ENCODE peak calls at places on chromosomes 2 and 18, in five cellular contexts. One of them, this sample, is unnamed.

GRCh38 chr2:104836253-104836652 is 17.7 kb upstream of the POU3F3 start:
- DNase-seq in GM12878: no peak
- DNase-seq in IMR-90: no peak
- DNase-seq in HepG2: no peak
- DNase-seq in H1: no peak
- DNase-seq in this sample: no peak

GRCh38 chr2:236997086-236997485 is 88.6 kb upstream of the COPS8 start:
- DNase-seq in IMR-90: no peak
- DNase-seq in HepG2: no peak
- DNase-seq in GM12878: no peak
- DNase-seq in H1: no peak
- DNase-seq in this sample: no peak

GRCh38 chr2:157497603-157498314 is 53.9 kb upstream of the CYTIP start:
- DNase-seq in HepG2: peak
- DNase-seq in H1: no peak
- DNase-seq in GM12878: no peak
- DNase-seq in IMR-90: peak
- DNase-seq in this sample: peak

GRCh38 chr2:143685439-143686078 is 556.3 kb downstream of the ARHGAP15 start:
- DNase-seq in IMR-90: no peak
- DNase-seq in GM12878: no peak
- DNase-seq in HepG2: no peak
- DNase-seq in H1: no peak
- DNase-seq in this sample: no peak

GRCh38 chr18:50870138-50870845 is 8.6 kb upstream of the ME2 start:
- DNase-seq in H1: no peak
- DNase-seq in HepG2: no peak
- DNase-seq in GM12878: no peak
- DNase-seq in IMR-90: peak
- DNase-seq in this sample: no peak

GRCh38 chr2:210252699-210253606 is 27.7 kb upstream of the ACADL start:
- DNase-seq in IMR-90: no peak
- DNase-seq in HepG2: no peak
- DNase-seq in GM12878: no peak
- DNase-seq in H1: no peak
- DNase-seq in this sample: no peak

GRCh38 chr2:113277474-113278072 is 1.1 kb downstream of the PAX8 start:
- DNase-seq in HepG2: no peak
- DNase-seq in GM12878: no peak
- DNase-seq in IMR-90: no peak
- DNase-seq in H1: no peak
- DNase-seq in this sample: no peak

GRCh38 chr2:55063713-55064323 is 13.6 kb upstream of the RTN4 start:
- DNase-seq in HepG2: peak
- DNase-seq in H1: no peak
- DNase-seq in GM12878: no peak
- DNase-seq in IMR-90: no peak
- DNase-seq in this sample: no peak

GRCh38 chr2:99900589-99900988 is 241.8 kb downstream of the AFF3 start:
- DNase-seq in HepG2: no peak
- DNase-seq in GM12878: no peak
- DNase-seq in IMR-90: no peak
- DNase-seq in H1: no peak
- DNase-seq in this sample: no peak

GRCh38 chr2:46779447-46779941 is 136.1 kb downstream of the MCFD2 start:
- DNase-seq in IMR-90: peak
- DNase-seq in GM12878: no peak
- DNase-seq in H1: no peak
- DNase-seq in HepG2: no peak
- DNase-seq in this sample: no peak

GRCh38 chr2:142974288-142975024 is 97.0 kb downstream of the KYNU start:
- DNase-seq in HepG2: no peak
- DNase-seq in H1: peak
- DNase-seq in GM12878: no peak
- DNase-seq in IMR-90: peak
- DNase-seq in this sample: no peak

GRCh38 chr2:33178209-33178608 is 231.5 kb downstream of the LTBP1 start:
- DNase-seq in GM12878: no peak
- DNase-seq in IMR-90: no peak
- DNase-seq in HepG2: no peak
- DNase-seq in H1: no peak
- DNase-seq in this sample: no peak

GRCh38 chr2:239548491-239548890 is 147.7 kb upstream of the HDAC4 start:
- DNase-seq in H1: no peak
- DNase-seq in IMR-90: no peak
- DNase-seq in HepG2: no peak
- DNase-seq in GM12878: no peak
- DNase-seq in this sample: no peak

GRCh38 chr2:158052761-158053160 is 48.9 kb upstream of the UPP2 start:
- DNase-seq in IMR-90: no peak
- DNase-seq in HepG2: no peak
- DNase-seq in GM12878: no peak
- DNase-seq in H1: no peak
- DNase-seq in this sample: no peak

GRCh38 chr18:1408331-1408835 is 503.7 kb downstream of the ADCYAP1 start:
- DNase-seq in GM12878: no peak
- DNase-seq in H1: no peak
- DNase-seq in IMR-90: no peak
- DNase-seq in HepG2: no peak
- DNase-seq in this sample: peak

GRCh38 chr18:79614211-79615028 is 65.2 kb upstream of the CTDP1 start:
- DNase-seq in IMR-90: no peak
- DNase-seq in GM12878: no peak
- DNase-seq in H1: no peak
- DNase-seq in HepG2: no peak
- DNase-seq in this sample: no peak

GRCh38 chr2:11701831-11702301 is 31.9 kb upstream of the NTSR2 start:
- DNase-seq in GM12878: peak
- DNase-seq in HepG2: no peak
- DNase-seq in IMR-90: peak
- DNase-seq in H1: no peak
- DNase-seq in this sample: no peak

GRCh38 chr2:219689676-219690628 is 62.5 kb downstream of the SLC4A3 start:
- DNase-seq in H1: no peak
- DNase-seq in GM12878: peak
- DNase-seq in IMR-90: peak
- DNase-seq in HepG2: peak
- DNase-seq in this sample: peak

GRCh38 chr2:232028631-232029030 is 67.1 kb downstream of the DIS3L2 start:
- DNase-seq in H1: no peak
- DNase-seq in GM12878: no peak
- DNase-seq in IMR-90: peak
- DNase-seq in HepG2: no peak
- DNase-seq in this sample: no peak

GRCh38 chr2:147715807-147716206 is 129.0 kb upstream of the ACVR2A start:
- DNase-seq in GM12878: peak
- DNase-seq in IMR-90: no peak
- DNase-seq in H1: no peak
- DNase-seq in HepG2: no peak
- DNase-seq in this sample: no peak

GRCh38 chr2:60961457-60961856 is 56.1 kb upstream of the PEX13 start:
- DNase-seq in H1: no peak
- DNase-seq in HepG2: no peak
- DNase-seq in IMR-90: peak
- DNase-seq in GM12878: no peak
- DNase-seq in this sample: no peak

GRCh38 chr2:138059967-138060635 is 95.8 kb downstream of the HNMT start:
- DNase-seq in HepG2: peak
- DNase-seq in IMR-90: peak
- DNase-seq in GM12878: no peak
- DNase-seq in H1: no peak
- DNase-seq in this sample: peak

GRCh38 chr18:46352520-46353250 is 248.5 kb downstream of the HAUS1 start:
- DNase-seq in H1: no peak
- DNase-seq in IMR-90: no peak
- DNase-seq in HepG2: no peak
- DNase-seq in GM12878: no peak
- DNase-seq in this sample: no peak

GRCh38 chr2:174632847-174633620 is 35.4 kb upstream of the WIPF1 start:
- DNase-seq in H1: no peak
- DNase-seq in GM12878: no peak
- DNase-seq in HepG2: no peak
- DNase-seq in IMR-90: no peak
- DNase-seq in this sample: peak

DNA sequence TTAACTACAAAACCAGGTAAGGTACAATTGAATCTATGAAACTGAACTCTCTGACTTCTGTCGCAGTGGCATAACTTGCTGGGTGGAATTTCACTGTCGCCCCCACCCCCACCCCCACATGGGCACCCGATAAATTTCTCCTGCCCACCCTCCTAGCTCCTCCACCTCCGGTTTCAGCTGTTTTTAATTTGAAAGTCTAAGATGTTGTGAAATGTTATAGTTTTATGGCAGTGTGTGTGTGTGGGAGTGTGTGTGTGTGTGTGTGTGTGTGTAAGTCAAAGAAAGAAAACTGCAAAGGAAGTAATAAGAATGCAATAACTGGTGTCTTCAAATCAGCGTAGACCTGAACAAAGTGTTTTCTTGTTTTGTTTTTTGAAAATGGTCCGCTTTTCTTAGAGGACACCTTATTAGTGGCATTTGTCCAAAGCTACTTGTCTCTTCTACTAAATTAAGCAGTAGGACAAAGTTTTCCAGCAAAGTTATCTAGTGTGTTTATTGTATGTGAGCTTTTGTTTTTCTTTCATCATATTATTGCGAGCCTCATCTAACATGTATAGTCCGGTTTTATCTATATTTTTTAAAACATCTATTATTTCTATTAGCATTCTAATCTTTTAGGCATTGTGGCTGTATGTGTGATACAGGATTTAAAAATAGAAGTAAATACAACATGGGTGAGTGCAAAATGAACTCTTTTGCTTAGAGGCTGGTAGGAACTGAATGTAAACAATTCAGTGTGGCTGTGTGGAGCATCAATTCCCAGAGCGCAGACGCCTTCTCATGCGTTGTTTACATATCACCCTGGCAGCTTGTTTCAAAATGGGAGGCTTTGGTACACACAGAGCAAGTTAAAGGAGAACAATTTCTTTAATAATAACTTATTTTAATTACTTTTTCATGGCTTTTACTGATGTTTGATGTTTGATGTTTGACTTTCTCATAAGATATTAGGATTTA is 610 bp downstream of the DTNA start:
- DNase-seq in HepG2: no peak
- DNase-seq in H1: no peak
- DNase-seq in IMR-90: peak
- DNase-seq in GM12878: no peak
- DNase-seq in this sample: no peak
- H3K9ac ChIP-seq in HepG2: no peak
- H3K9ac ChIP-seq in H1: no peak
- H3K9ac ChIP-seq in IMR-90: peak
- H3K9ac ChIP-seq in GM12878: no peak
- H3K9ac ChIP-seq in this sample: no peak

DNA sequence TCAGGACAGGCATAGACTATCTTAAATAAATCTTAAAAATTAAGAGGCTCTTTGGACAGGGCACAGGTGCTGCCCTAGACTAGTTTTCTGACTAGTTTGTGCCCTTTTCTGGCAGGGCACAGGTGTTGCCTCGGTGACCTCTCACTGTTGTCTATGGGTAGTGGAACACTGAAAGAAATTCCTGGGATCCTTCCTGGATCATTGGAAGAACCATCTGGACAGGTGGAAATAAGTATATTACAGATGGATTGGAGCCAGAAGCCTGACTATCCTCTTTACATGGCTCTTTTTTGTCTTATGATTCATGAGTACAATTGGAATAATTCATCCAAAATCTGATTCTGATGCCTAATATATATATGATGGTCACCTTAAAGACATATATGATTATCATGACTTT is 286.6 kb downstream of the RIT2 start:
- DNase-seq in H1: no peak
- DNase-seq in GM12878: no peak
- DNase-seq in IMR-90: no peak
- DNase-seq in HepG2: no peak
- DNase-seq in this sample: no peak
- TF ChIP-seq USF2 in H1: no peak
- TF ChIP-seq USF2 in GM12878: no peak
- TF ChIP-seq USF2 in IMR-90: no peak
- TF ChIP-seq USF2 in HepG2: no peak
- TF ChIP-seq USF2 in this sample: no peak

GRCh38 chr2:128073278-128073677 is 17.7 kb upstream of the UGGT1 start:
- DNase-seq in GM12878: no peak
- DNase-seq in IMR-90: no peak
- DNase-seq in HepG2: no peak
- DNase-seq in H1: no peak
- DNase-seq in this sample: no peak

GRCh38 chr2:128076461-128077106 is 14.4 kb upstream of the UGGT1 start:
- DNase-seq in IMR-90: no peak
- DNase-seq in GM12878: no peak
- DNase-seq in HepG2: no peak
- DNase-seq in H1: no peak
- DNase-seq in this sample: peak
- TF ChIP-seq CEBPB in IMR-90: no peak
- TF ChIP-seq CEBPB in GM12878: no peak
- TF ChIP-seq CEBPB in HepG2: no peak
- TF ChIP-seq CEBPB in H1: no peak
- TF ChIP-seq CEBPB in this sample: no peak

GRCh38 chr2:7634370-7634769 is 717.2 kb downstream of the RNF144A start:
- DNase-seq in H1: no peak
- DNase-seq in GM12878: no peak
- DNase-seq in HepG2: no peak
- DNase-seq in IMR-90: no peak
- DNase-seq in this sample: no peak
- H3K9ac ChIP-seq in H1: no peak
- H3K9ac ChIP-seq in GM12878: no peak
- H3K9ac ChIP-seq in HepG2: no peak
- H3K9ac ChIP-seq in IMR-90: no peak
- H3K9ac ChIP-seq in this sample: no peak

GRCh38 chr2:234880551-234881211 is 71.1 kb upstream of the SH3BP4 start:
- DNase-seq in GM12878: no peak
- DNase-seq in HepG2: peak
- DNase-seq in H1: no peak
- DNase-seq in IMR-90: peak
- DNase-seq in this sample: no peak
- TF ChIP-seq USF2 in GM12878: no peak
- TF ChIP-seq USF2 in HepG2: no peak
- TF ChIP-seq USF2 in H1: no peak
- TF ChIP-seq USF2 in IMR-90: no peak
- TF ChIP-seq USF2 in this sample: no peak

GRCh38 chr2:1742680-1743395 is 1.5 kb downstream of the PXDN start:
- DNase-seq in GM12878: no peak
- DNase-seq in HepG2: no peak
- DNase-seq in IMR-90: peak
- DNase-seq in H1: no peak
- DNase-seq in this sample: no peak
- TF ChIP-seq CEBPB in GM12878: no peak
- TF ChIP-seq CEBPB in HepG2: no peak
- TF ChIP-seq CEBPB in IMR-90: peak
- TF ChIP-seq CEBPB in H1: no peak
- TF ChIP-seq CEBPB in this sample: no peak

DNA sequence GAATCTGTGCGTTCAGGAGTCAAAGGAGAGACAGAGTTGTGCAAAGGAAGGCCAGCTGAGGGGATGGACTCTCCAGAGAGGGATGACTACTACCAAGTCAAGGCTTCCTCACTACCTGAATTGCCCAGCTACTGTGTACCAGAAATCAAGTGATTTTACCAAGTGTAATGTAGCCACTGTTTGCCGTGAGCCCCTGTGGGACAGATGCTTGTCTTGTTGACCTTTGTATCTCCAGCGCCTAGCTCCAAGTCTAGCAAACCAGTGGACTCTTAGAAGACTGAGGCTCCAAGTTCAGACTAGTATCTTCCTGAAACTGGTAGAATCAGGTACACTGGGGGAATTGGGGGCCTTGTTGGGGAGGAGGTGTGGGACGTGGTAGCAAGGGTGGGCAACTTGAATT is 123.0 kb upstream of the STON1 start:
- DNase-seq in HepG2: peak
- DNase-seq in GM12878: no peak
- DNase-seq in IMR-90: no peak
- DNase-seq in H1: no peak
- DNase-seq in this sample: no peak
- H3K9ac ChIP-seq in HepG2: no peak
- H3K9ac ChIP-seq in GM12878: no peak
- H3K9ac ChIP-seq in IMR-90: no peak
- H3K9ac ChIP-seq in H1: no peak
- H3K9ac ChIP-seq in this sample: no peak